ENCODE peak calls at places on chromosomes 12 and 14, in eight cellular contexts. L, I, H, K, O, Z, E and G are unnamed samples.
A peak's percentile ranks its signal among the peaks of the same experiment; 100 is the strongest.

GRCh38 chr12:117093918-117094630 is 5.1 kb downstream of the TESC start:
- DNase-seq in E (no peak), H (peak; percentile 27), O (no peak), I (no peak), Z (no peak), K (no peak), L (no peak), G (no peak)

GRCh38 chr12:28578361-28578760 is 388.1 kb downstream of the CCDC91 start:
- DNase-seq in H (no peak), I (no peak), E (peak; percentile 78), L (no peak), K (peak; percentile 31), Z (no peak), O (no peak), G (no peak)

GRCh38 chr12:52618216-52618615 is at the start of gene KRT73:
- DNase-seq in I (no peak), Z (no peak), L (no peak), O (no peak), H (no peak), E (no peak), K (no peak), G (no peak)

GRCh38 chr14:50023671-50024490 is 92.5 kb downstream of the VCPKMT start:
- DNase-seq in K (peak; percentile 58), E (peak; percentile 86), O (no peak), L (no peak), Z (peak; percentile 89), I (no peak), H (no peak), G (no peak)

GRCh38 chr12:77058740-77059139 is 6.6 kb downstream of the E2F7 start:
- DNase-seq in E (peak; percentile 16), I (no peak), H (no peak), L (no peak), Z (no peak), O (no peak), K (no peak), G (no peak)

GRCh38 chr12:122081108-122081696 is 2.6 kb downstream of the MLXIP start:
- DNase-seq in H (no peak), I (no peak), O (peak; percentile 53), Z (no peak), K (no peak), L (no peak), E (peak; percentile 61), G (no peak)

GRCh38 chr12:71840226-71840847 is 778 bp downstream of the TBC1D15 start:
- DNase-seq in E (peak; percentile 76), L (no peak), K (no peak), H (no peak), O (peak; percentile 13), Z (peak; percentile 32), I (peak; percentile 28), G (no peak)

GRCh38 chr12:48351022-48351708 is 446 bp upstream of the ZNF641 start:
- DNase-seq in H (peak; percentile 87), I (peak; percentile 25), Z (peak; percentile 50), K (peak; percentile 77), L (peak; percentile 67), E (peak; percentile 66), O (no peak), G (no peak)

GRCh38 chr12:112676526-112676925 is 115.0 kb upstream of the RPH3A start:
- DNase-seq in E (no peak), K (no peak), Z (no peak), H (no peak), L (peak; percentile 16), O (no peak), I (no peak), G (no peak)

GRCh38 chr12:112680993-112681392 is 110.6 kb upstream of the RPH3A start:
- DNase-seq in K (no peak), L (no peak), O (no peak), H (no peak), I (no peak), E (no peak), Z (no peak), G (no peak)

GRCh38 chr12:112682586-112682985 is 109.0 kb upstream of the RPH3A start:
- DNase-seq in I (no peak), K (no peak), Z (no peak), L (no peak), E (no peak), H (no peak), O (no peak), G (no peak)

GRCh38 chr12:112674539-112674938 is 117.0 kb upstream of the RPH3A start:
- DNase-seq in L (no peak), I (no peak), H (no peak), E (no peak), O (no peak), K (no peak), Z (no peak), G (no peak)

DNA sequence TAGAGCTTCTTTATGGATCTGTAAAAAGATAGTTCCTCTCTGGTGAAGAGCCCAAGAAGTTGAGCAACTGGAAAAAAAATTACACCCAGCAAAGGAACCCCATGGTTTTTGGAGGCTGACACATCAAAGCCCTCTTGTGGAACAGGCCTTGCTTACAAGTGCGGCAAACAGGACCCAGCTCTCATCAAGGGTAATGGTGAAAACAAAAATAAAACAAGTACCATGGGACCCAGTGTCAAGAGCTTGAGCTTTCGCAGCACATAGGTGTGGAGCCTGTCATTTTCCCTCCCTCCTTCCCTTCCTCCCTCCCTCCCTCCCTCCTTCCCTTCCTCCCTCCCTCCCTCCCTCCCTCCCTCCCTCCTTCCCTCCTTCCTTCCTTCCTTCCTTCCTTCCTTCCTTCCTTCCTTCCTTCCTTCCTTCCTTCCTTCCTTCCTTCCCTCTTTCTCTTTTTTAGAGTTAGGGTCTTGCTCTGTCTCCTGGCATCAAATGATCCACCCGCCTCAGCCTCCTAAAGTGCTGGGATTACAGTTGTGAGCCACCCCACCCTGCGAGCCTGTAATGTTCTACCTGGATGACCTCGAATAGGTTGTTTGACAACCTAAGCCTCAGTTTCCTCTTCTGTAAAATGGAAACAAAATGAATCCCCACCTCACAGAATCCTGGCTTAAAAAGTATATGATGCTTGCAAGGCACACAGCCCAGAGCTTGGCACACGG is 114.3 kb upstream of the RPH3A start:
- DNase-seq in H (no peak), I (no peak), L (no peak), Z (no peak), O (no peak), K (no peak), E (no peak), G (no peak)
- TF ChIP-seq CTCF in H (no peak), I (no peak), L (no peak), Z (no peak), O (no peak), K (no peak), E (no peak), G (no peak)

GRCh38 chr12:121061831-121062230 is 22.8 kb upstream of the OASL start:
- DNase-seq in L (no peak), K (no peak), H (no peak), E (peak; percentile 12), Z (no peak), I (no peak), O (no peak), G (no peak)
- TF ChIP-seq CTCF in L (no peak), K (no peak), H (peak; percentile 48), E (peak; percentile 45), Z (peak; percentile 42), I (peak; percentile 9), O (peak; percentile 15), G (no peak)

GRCh38 chr14:76846331-76847047 is 20.3 kb downstream of the LRRC74A start:
- DNase-seq in K (no peak), L (no peak), O (no peak), Z (no peak), I (no peak), E (no peak), H (no peak), G (no peak)

GRCh38 chr14:76844223-76844622 is 18.0 kb downstream of the LRRC74A start:
- DNase-seq in O (peak; percentile 26), I (no peak), E (peak; percentile 12), L (no peak), K (peak; percentile 62), Z (no peak), H (peak; percentile 61), G (no peak)

GRCh38 chr14:76848879-76849278 is 22.7 kb downstream of the LRRC74A start:
- DNase-seq in E (no peak), Z (no peak), K (no peak), L (no peak), I (no peak), H (no peak), O (no peak), G (no peak)
- TF ChIP-seq CTCF in E (no peak), Z (no peak), K (no peak), L (no peak), I (no peak), H (no peak), O (no peak), G (no peak)

GRCh38 chr14:96309907-96310330 is 53.2 kb downstream of the ATG2B start:
- DNase-seq in K (no peak), I (no peak), Z (no peak), O (no peak), H (no peak), L (no peak), E (no peak), G (no peak)
- TF ChIP-seq CTCF in K (no peak), I (no peak), Z (no peak), O (no peak), H (no peak), L (no peak), E (no peak), G (no peak)

DNA sequence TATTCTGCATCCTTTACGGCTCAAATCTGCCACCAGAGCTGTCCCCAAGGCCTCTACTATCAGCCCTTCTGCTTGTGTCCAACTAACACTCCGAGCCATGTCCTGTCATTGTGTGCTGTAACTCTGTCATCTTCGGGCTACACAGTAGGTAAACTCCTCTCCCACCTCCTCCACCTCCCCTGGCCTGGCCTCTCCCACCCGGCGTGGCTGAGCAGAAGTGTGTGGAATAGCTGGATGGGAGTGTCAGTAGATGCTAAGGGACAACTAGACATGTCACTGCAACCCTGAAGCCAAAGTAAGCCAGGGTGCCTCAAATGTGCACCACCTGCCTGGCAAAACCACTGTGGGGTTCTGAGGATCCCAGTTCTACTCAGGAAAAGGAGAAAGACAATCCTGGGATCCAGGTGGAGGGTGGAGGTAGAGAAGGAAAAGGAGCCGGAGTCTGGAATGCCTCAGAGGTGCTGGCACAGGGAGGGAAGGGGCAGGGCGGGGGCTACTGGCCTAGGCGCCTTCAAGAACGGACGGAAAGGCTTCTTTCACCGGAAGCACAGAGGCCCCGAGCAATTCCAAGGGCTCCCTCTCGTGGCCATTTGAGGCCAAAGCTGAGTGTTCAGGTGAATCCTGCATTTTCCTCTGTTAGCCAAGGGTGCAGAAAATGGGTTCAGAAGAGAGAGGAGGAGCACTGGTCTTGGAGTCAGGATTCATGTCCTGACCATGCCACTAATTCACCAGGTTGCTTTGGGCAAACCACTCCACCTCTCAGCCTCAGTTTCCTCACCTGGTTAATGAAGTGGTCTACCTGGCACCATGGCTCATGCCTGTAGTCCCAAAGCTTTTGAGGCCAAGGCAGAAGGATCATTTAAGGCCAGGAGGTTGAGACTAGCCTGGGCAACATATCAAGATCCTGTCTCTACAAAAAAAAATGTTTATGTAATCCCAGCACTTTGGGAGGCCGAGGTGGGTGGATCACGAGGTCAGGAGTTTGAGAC is 20.5 kb upstream of the FAM181A start:
- DNase-seq in I (peak; percentile 15), O (peak; percentile 72), E (peak; percentile 30), Z (no peak), H (no peak), L (peak; percentile 84), K (no peak), G (peak; percentile 72)
- TF ChIP-seq CTCF in I (peak; percentile 81), O (peak; percentile 84), E (peak; percentile 74), Z (peak; percentile 74), H (peak; percentile 39), L (peak; percentile 72), K (peak; percentile 65), G (peak; percentile 67)

GRCh38 chr14:89336338-89336737 is 80.7 kb downstream of the FOXN3 start:
- DNase-seq in K (no peak), O (peak; percentile 81), I (no peak), H (no peak), Z (no peak), E (no peak), L (no peak), G (no peak)
- TF ChIP-seq CTCF in K (no peak), O (no peak), I (no peak), H (no peak), Z (no peak), E (no peak), L (peak; percentile 13), G (no peak)